ENCODE peak calls at places on chromosomes 6 and 20, in six cellular contexts. F is NCI-H446 treated with DMSO at 0.1 percent for 48 hours, B is HT1080, X is NCI-H2081 treated with DMSO at 0.1 percent for 48 hours, T is HFFc6, H is BE2C. W is an unnamed sample.

GRCh38 chr6:47454713-47455396 is 22.7 kb upstream of the CD2AP start:
- DNase-seq in F (no peak), B (no peak), X (no peak), T (no peak), H (no peak), W (no peak)

GRCh38 chr20:16712541-16712947 is 17.3 kb upstream of the SNRPB2 start:
- DNase-seq in F (no peak), B (peak; percentile 11), X (no peak), T (no peak), H (no peak), W (no peak)

GRCh38 chr6:20672038-20672437 is 137.8 kb downstream of the CDKAL1 start:
- DNase-seq in F (no peak), B (no peak), X (no peak), T (no peak), H (no peak), W (no peak)

GRCh38 chr20:59027746-59028320 is 4.3 kb downstream of the ATP5F1E start:
- DNase-seq in F (no peak), B (peak; percentile 49), X (no peak), T (peak; percentile 46), H (no peak), W (no peak)

GRCh38 chr20:62590301-62591121 is 51.8 kb upstream of the SLCO4A1 start:
- DNase-seq in F (no peak), B (peak; percentile 92), X (no peak), T (peak; percentile 87), H (no peak), W (no peak)

GRCh38 chr6:126170875-126171489 is 168.9 kb upstream of the CENPW start:
- DNase-seq in F (no peak), B (no peak), X (no peak), T (peak; percentile 11), H (peak; percentile 49), W (peak; percentile 10)

GRCh38 chr6:110446405-110446804 is 30.0 kb downstream of the SLC22A16 start:
- DNase-seq in F (no peak), B (no peak), X (no peak), T (no peak), H (no peak), W (no peak)

GRCh38 chr6:54515013-54515412 is 206.8 kb downstream of the TINAG start:
- DNase-seq in F (peak; percentile 68), B (no peak), X (peak; percentile 22), T (no peak), H (no peak), W (no peak)

GRCh38 chr20:3123542-3123941 is 36.1 kb downstream of the FASTKD5 start:
- DNase-seq in F (no peak), B (no peak), X (no peak), T (no peak), H (no peak), W (no peak)

GRCh38 chr6:118923035-118923434 is 11.9 kb downstream of the MCM9 start:
- DNase-seq in F (no peak), B (no peak), X (no peak), T (no peak), H (no peak), W (no peak)

GRCh38 chr20:56845546-56846081 is 216.5 kb downstream of the TFAP2C start:
- DNase-seq in F (no peak), B (no peak), X (no peak), T (no peak), H (no peak), W (no peak)

GRCh38 chr6:10205892-10206291 is 209.0 kb downstream of the TFAP2A start:
- DNase-seq in F (no peak), B (no peak), X (no peak), T (no peak), H (no peak), W (no peak)

GRCh38 chr20:25009218-25010145 is 16.9 kb upstream of the APMAP start:
- DNase-seq in F (no peak), B (no peak), X (no peak), T (no peak), H (no peak), W (no peak)

W was measured in SK-N-DZ.